ENCODE peak calls at places on chromosome 16, in nine cellular contexts. T is AG04450; M is colonic mucosa; F is IMR-90; V is right atrium auricular region; Y is right cardiac atrium; H is left ventricle myocardium inferior; X is tibial artery; A is CD8-positive, alpha-beta T cell. C is an unnamed sample.

GRCh38 chr16:78895661-78896060 is 704.9 kb downstream of the MAF start:
- DNase-seq in T (no peak), M (no peak), F (no peak), V (no peak), Y (no peak), H (no peak), X (no peak), A (no peak), C (no peak)

GRCh38 chr16:56525154-56525720 is 5.4 kb upstream of the BBS2 start:
- DNase-seq in T (no peak), M (no peak), F (peak; percentile 57), V (no peak), Y (no peak), H (no peak), X (no peak), A (no peak), C (no peak)

GRCh38 chr16:9002042-9002441 is 38.3 kb upstream of the USP7 start:
- DNase-seq in T (no peak), M (no peak), F (no peak), V (no peak), Y (no peak), H (no peak), X (no peak), A (no peak), C (no peak)

GRCh38 chr16:30658731-30659506 is 688 bp downstream of the FBRS start:
- DNase-seq in T (peak; percentile 96), M (peak; percentile 84), F (peak; percentile 97), V (peak; percentile 87), Y (peak; percentile 93), H (peak; percentile 76), X (peak; percentile 87), A (no peak), C (peak; percentile 88)

GRCh38 chr16:78297066-78297666 is 197.7 kb downstream of the WWOX start:
- DNase-seq in T (no peak), M (peak; percentile 29), F (no peak), V (no peak), Y (no peak), H (no peak), X (no peak), A (no peak), C (no peak)

GRCh38 chr16:65049679-65050078 is 72.2 kb downstream of the CDH11 start:
- DNase-seq in T (no peak), M (no peak), F (no peak), V (no peak), Y (no peak), H (no peak), X (no peak), A (no peak), C (no peak)

GRCh38 chr16:49378816-49379215 is 5.2 kb downstream of the C16orf78 start:
- DNase-seq in T (no peak), M (no peak), F (no peak), V (no peak), Y (no peak), H (no peak), X (no peak), A (no peak), C (no peak)

GRCh38 chr16:3066440-3066748 is 954 bp downstream of the IL32 start:
- DNase-seq in T (no peak), M (no peak), F (no peak), V (no peak), Y (no peak), H (no peak), X (no peak), A (no peak), C (no peak)

GRCh38 chr16:27729516-27730304 is 179.8 kb downstream of the KATNIP start:
- DNase-seq in T (no peak), M (no peak), F (peak; percentile 55), V (no peak), Y (no peak), H (no peak), X (peak; percentile 44), A (no peak), C (no peak)

GRCh38 chr16:21156767-21157467 is 1.6 kb upstream of the LDAF1 start:
- DNase-seq in T (no peak), M (peak; percentile 68), F (peak; percentile 83), V (no peak), Y (no peak), H (no peak), X (no peak), A (no peak), C (no peak)

GRCh38 chr16:82150569-82150968 is 19.5 kb downstream of the MPHOSPH6 start:
- DNase-seq in T (no peak), M (no peak), F (no peak), V (no peak), Y (no peak), H (no peak), X (no peak), A (no peak), C (no peak)

GRCh38 chr16:81266680-81267095 is 28.2 kb downstream of the BCO1 start:
- DNase-seq in T (no peak), M (peak; percentile 88), F (no peak), V (no peak), Y (no peak), H (no peak), X (no peak), A (no peak), C (no peak)

GRCh38 chr16:58733248-58733670 is 857 bp downstream of the GOT2 start:
- DNase-seq in T (no peak), M (no peak), F (peak; percentile 5), V (no peak), Y (no peak), H (no peak), X (no peak), A (no peak), C (no peak)

GRCh38 chr16:52528393-52529080 is 18.4 kb downstream of the TOX3 start:
- DNase-seq in T (no peak), M (no peak), F (no peak), V (no peak), Y (no peak), H (no peak), X (no peak), A (no peak), C (peak; percentile 89)

GRCh38 chr16:3490911-3491629 is 4.2 kb downstream of the C16orf90 start:
- DNase-seq in T (no peak), M (no peak), F (no peak), V (no peak), Y (no peak), H (no peak), X (no peak), A (no peak), C (no peak)

GRCh38 chr16:11587643-11588247 is 1.0 kb upstream of the LITAF start:
- DNase-seq in T (no peak), M (no peak), F (no peak), V (no peak), Y (no peak), H (peak; percentile 11), X (no peak), A (no peak), C (peak; percentile 54)
- H3K4me3 ChIP-seq in T (peak overlapping the region; percentile 90), M (peak overlapping the region; percentile 78), F (peak overlapping the region; percentile 93), V (peak overlapping the region; percentile 84), Y (peak overlapping the region; percentile 99), H (peak overlapping the region; percentile 73), X (peak overlapping the region; percentile 78), A (peak overlapping the region; percentile 71), C (peak overlapping the region; percentile 80)

GRCh38 chr16:85981826-85982562 is 83.0 kb downstream of the IRF8 start:
- DNase-seq in T (no peak), M (no peak), F (no peak), V (no peak), Y (no peak), H (no peak), X (no peak), A (no peak), C (no peak)

GRCh38 chr16:85979605-85980004 is 80.6 kb downstream of the IRF8 start:
- DNase-seq in T (no peak), M (peak; percentile 60), F (no peak), V (no peak), Y (no peak), H (no peak), X (no peak), A (no peak), C (no peak)

GRCh38 chr16:85978291-85978775 is 79.4 kb downstream of the IRF8 start:
- DNase-seq in T (no peak), M (no peak), F (no peak), V (no peak), Y (peak; percentile 75), H (no peak), X (no peak), A (no peak), C (peak; percentile 75)

GRCh38 chr16:85980686-85981085 is 81.7 kb downstream of the IRF8 start:
- DNase-seq in T (no peak), M (no peak), F (no peak), V (no peak), Y (no peak), H (no peak), X (no peak), A (no peak), C (no peak)

GRCh38 chr16:85978976-85979375 is 80.0 kb downstream of the IRF8 start:
- DNase-seq in T (no peak), M (no peak), F (no peak), V (no peak), Y (no peak), H (no peak), X (no peak), A (no peak), C (no peak)
- H3K27me3 ChIP-seq in T (peaks cover 38% of the 10 kb centered on the region), M (no peaks in the 10 kb centered on the region), F (peaks cover 77% of the 10 kb centered on the region), V (no peaks in the 10 kb centered on the region), Y (no peaks in the 10 kb centered on the region), H (peaks cover 92% of the 10 kb centered on the region), X (peaks cover 62% of the 10 kb centered on the region), A (no peaks in the 10 kb centered on the region), C (no peaks in the 10 kb centered on the region)

GRCh38 chr16:84105948-84106740 is 10.6 kb downstream of the MBTPS1 start:
- DNase-seq in T (no peak), M (no peak), F (no peak), V (no peak), Y (no peak), H (no peak), X (no peak), A (no peak), C (no peak)
- H3K4me3 ChIP-seq in T (no peak overlapping the region), M (no peak overlapping the region), F (no peak overlapping the region), V (no peak overlapping the region), Y (no peak overlapping the region), H (no peak overlapping the region), X (no peak overlapping the region), A (no peak overlapping the region), C (no peak overlapping the region)

GRCh38 chr16:48047273-48047672 is 108.5 kb downstream of the ABCC12 start:
- DNase-seq in T (no peak), M (no peak), F (no peak), V (no peak), Y (no peak), H (no peak), X (no peak), A (no peak), C (no peak)
- H3K27me3 ChIP-seq in T (peaks cover 5% of the 10 kb centered on the region), M (no peaks in the 10 kb centered on the region), F (peaks cover 23% of the 10 kb centered on the region), V (no peaks in the 10 kb centered on the region), Y (no peaks in the 10 kb centered on the region), H (peaks cover 54% of the 10 kb centered on the region), X (no peaks in the 10 kb centered on the region), A (no peaks in the 10 kb centered on the region), C (no peaks in the 10 kb centered on the region)

C was measured in upper lobe of right lung.